ENCODE peak calls at places on chromosomes 2 and 18, in six cellular contexts. Y is brain microvascular endothelial cell, U is psoas muscle, H is heart right ventricle, B is gastrocnemius medialis, X is HL-60. P is an unnamed sample.
A peak's percentile ranks its signal among the peaks of the same experiment; 100 is the strongest.

GRCh38 chr18:58230438-58231179 is 186.6 kb downstream of the NEDD4L start:
- DNase-seq in Y (peak; percentile 29), U (no peak), H (no peak), B (no peak), X (no peak), P (no peak)

GRCh38 chr2:67255933-67256615 is 141.1 kb upstream of the ETAA1 start:
- DNase-seq in Y (peak; percentile 49), U (no peak), H (no peak), B (no peak), X (no peak), P (no peak)

GRCh38 chr2:46943881-46944798 is 28.5 kb upstream of the MCFD2 start:
- DNase-seq in Y (no peak), U (no peak), H (no peak), B (no peak), X (no peak), P (no peak)

GRCh38 chr2:216410550-216410949 is 1.7 kb upstream of the SMARCAL1 start:
- DNase-seq in Y (no peak), U (no peak), H (no peak), B (no peak), X (no peak), P (no peak)

GRCh38 chr2:54813584-54813983 is 90.1 kb downstream of the EML6 start:
- DNase-seq in Y (no peak), U (no peak), H (no peak), B (no peak), X (no peak), P (no peak)

GRCh38 chr18:5943514-5943913 is 48.2 kb upstream of the TMEM200C start:
- DNase-seq in Y (peak; percentile 16), U (no peak), H (no peak), B (no peak), X (no peak), P (no peak)

GRCh38 chr2:66925128-66925527 is 472.0 kb upstream of the ETAA1 start:
- DNase-seq in Y (no peak), U (no peak), H (no peak), B (no peak), X (no peak), P (no peak)

GRCh38 chr2:121345887-121346286 is 60.9 kb upstream of the TFCP2L1 start:
- DNase-seq in Y (no peak), U (no peak), H (no peak), B (peak; percentile 49), X (no peak), P (no peak)

GRCh38 chr2:225763711-225764110 is 364.2 kb downstream of the NYAP2 start:
- DNase-seq in Y (no peak), U (no peak), H (no peak), B (no peak), X (no peak), P (no peak)

GRCh38 chr2:148534416-148535205 is 109.9 kb upstream of the EPC2 start:
- DNase-seq in Y (no peak), U (peak; percentile 40), H (peak; percentile 42), B (no peak), X (no peak), P (peak; percentile 68)

GRCh38 chr2:36965751-36966369 is 476 bp downstream of the STRN start:
- DNase-seq in Y (no peak), U (no peak), H (no peak), B (peak; percentile 12), X (peak; percentile 28), P (peak; percentile 44)

GRCh38 chr2:237879058-237879430 is 19.6 kb downstream of the RAMP1 start:
- DNase-seq in Y (no peak), U (no peak), H (no peak), B (no peak), X (no peak), P (peak; percentile 7)

GRCh38 chr2:61244694-61245093 is 82.7 kb downstream of the C2orf74 start:
- DNase-seq in Y (no peak), U (no peak), H (no peak), B (no peak), X (no peak), P (no peak)

GRCh38 chr2:160943429-160943828 is 216.8 kb upstream of the TANK start:
- DNase-seq in Y (no peak), U (no peak), H (no peak), B (no peak), X (no peak), P (no peak)

GRCh38 chr2:174682578-174683391 is 81.5 kb downstream of the CHRNA1 start:
- DNase-seq in Y (peak; percentile 29), U (peak; percentile 75), H (peak; percentile 81), B (peak; percentile 6), X (peak; percentile 27), P (peak; percentile 88)

GRCh38 chr2:240560084-240560479 is at the start of gene DUSP28:
- DNase-seq in Y (peak; percentile 78), U (peak; percentile 95), H (peak; percentile 93), B (peak; percentile 86), X (peak; percentile 92), P (peak; percentile 90)

GRCh38 chr2:97673187-97673914 is 3.8 kb downstream of the C2orf92 start:
- DNase-seq in Y (peak; percentile 21), U (no peak), H (no peak), B (no peak), X (no peak), P (no peak)

GRCh38 chr2:241494311-241494908 is 14.0 kb downstream of the STK25 start:
- DNase-seq in Y (no peak), U (no peak), H (no peak), B (no peak), X (no peak), P (no peak)

GRCh38 chr2:196160101-196160500 is 11.3 kb downstream of the STK17B start:
- DNase-seq in Y (peak; percentile 92), U (no peak), H (no peak), B (no peak), X (peak; percentile 95), P (no peak)

GRCh38 chr2:179536185-179536584 is 271.6 kb upstream of the SESTD1 start:
- DNase-seq in Y (peak; percentile 38), U (peak; percentile 19), H (no peak), B (peak; percentile 18), X (no peak), P (peak; percentile 56)

GRCh38 chr2:218234487-218234886 is 17.5 kb downstream of the ARPC2 start:
- DNase-seq in Y (no peak), U (no peak), H (no peak), B (no peak), X (no peak), P (no peak)

GRCh38 chr2:200744252-200744651 is 67.5 kb upstream of the BZW1 start:
- DNase-seq in Y (no peak), U (no peak), H (no peak), B (no peak), X (no peak), P (no peak)

GRCh38 chr2:47559079-47559684 is 156.2 kb downstream of the MSH2 start:
- DNase-seq in Y (peak; percentile 12), U (no peak), H (no peak), B (no peak), X (no peak), P (no peak)

GRCh38 chr2:212958757-212959295 is 192.6 kb downstream of the IKZF2 start:
- DNase-seq in Y (peak; percentile 27), U (no peak), H (no peak), B (no peak), X (peak; percentile 13), P (no peak)

DNA sequence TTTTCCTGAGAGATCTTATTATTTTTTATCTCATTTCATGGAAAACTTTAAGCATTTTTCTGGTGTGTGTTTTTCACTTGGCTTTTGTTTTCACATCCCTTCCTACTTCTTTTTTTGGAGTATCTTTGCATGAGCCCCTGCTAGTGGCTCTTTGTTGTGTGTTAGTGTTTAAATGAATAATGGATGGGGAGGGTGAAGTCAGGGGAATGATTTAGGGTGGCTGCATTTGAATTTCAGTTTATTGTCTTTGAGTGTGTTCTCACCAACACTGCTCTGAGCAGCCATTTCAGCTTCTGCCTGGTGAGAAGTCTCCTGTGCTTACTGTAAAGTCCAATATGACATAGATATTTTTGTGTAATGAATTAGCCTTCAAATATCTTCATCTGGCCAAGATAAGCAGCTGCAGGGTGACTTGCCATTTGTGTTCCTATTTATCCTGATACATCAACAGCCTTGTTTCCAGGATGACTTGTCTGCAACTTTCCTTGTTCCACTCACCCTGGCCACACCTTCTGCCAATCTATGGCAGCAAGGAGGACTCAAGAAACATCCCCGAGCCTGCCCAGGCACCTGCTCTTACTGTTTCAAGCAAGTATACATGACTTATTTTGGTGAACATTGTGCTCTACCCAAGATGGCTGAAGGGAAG is 182.6 kb downstream of the PDE11A start:
- DNase-seq in Y (no peak), U (no peak), H (no peak), B (peak; percentile 61), X (no peak), P (no peak)
- H3K27ac ChIP-seq in Y (no peak overlapping the region), U (peak overlapping the region; percentile 74), H (no peak overlapping the region), B (peak overlapping the region; percentile 48), X (no peak overlapping the region), P (no peak overlapping the region)

DNA sequence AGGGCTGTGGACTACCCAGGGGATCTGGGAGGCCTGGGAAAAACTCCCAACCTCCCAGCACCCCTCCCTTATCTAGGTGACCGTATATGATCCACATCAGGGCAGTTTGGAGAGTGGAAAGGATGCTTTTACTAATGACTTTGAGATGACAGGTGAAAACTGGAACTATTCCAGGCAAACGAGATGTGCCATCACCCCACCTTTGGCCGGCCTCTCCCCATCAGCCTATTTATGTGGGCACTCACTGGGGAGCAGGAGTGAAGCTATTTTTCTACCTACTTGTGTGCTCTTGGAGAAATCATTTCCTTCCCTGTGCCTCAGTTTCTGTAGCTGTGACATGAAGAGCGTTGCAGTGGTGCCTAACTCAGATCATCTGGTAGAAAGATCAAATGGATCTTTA is 107.2 kb downstream of the SMAD7 start:
- DNase-seq in Y (no peak), U (no peak), H (no peak), B (no peak), X (no peak), P (peak; percentile 33)
- H3K27ac ChIP-seq in Y (no peak overlapping the region), U (peak overlapping the region; percentile 30), H (peak overlapping the region; percentile 61), B (no peak overlapping the region), X (no peak overlapping the region), P (peak overlapping the region; percentile 89)

GRCh38 chr2:183575481-183575880 is 451.2 kb downstream of the NUP35 start:
- DNase-seq in Y (no peak), U (no peak), H (no peak), B (no peak), X (no peak), P (no peak)

DNA sequence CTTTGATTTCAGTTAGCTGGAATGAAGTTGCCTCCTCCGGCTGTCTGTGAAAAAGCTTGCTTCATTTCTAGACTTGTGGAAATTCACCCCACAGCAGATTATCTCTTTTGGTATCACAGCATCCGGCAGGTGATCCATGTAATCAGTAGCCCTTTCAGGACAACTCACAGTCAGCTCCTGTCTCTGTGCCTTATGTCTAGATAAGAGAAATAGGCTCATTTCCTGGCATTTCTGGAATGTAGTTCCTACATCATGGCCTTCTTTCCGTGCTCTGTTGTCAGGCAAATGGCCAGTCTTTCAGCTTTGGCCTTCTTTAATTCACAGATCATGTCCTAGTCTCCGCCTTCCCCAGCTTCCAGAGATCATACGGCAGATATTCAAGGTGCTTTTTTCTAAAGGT is 455.4 kb downstream of the NUP35 start:
- DNase-seq in Y (peak; percentile 2), U (no peak), H (no peak), B (no peak), X (no peak), P (no peak)
- H3K27ac ChIP-seq in Y (no peak overlapping the region), U (no peak overlapping the region), H (no peak overlapping the region), B (no peak overlapping the region), X (no peak overlapping the region), P (no peak overlapping the region)

DNA sequence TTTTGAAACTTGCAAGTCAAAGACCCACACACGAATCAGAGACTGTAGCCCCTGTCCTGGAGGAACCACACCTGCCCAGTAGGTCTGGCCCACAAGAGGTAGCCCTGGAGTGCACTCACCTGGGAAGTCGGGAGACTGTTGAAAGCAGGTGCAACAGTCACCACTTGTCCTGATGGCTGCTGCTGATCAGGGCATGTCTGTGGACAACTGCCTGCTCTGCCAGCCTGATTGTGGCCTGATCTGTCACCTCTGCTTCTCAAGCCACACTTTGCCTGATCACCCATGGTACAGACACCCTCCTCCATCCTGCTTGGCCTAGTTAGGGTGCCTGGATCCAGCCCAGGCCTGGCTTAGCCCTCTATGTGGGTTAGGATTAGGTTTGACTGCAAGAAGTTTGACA is 105.0 kb upstream of the HAAO start:
- DNase-seq in Y (no peak), U (no peak), H (no peak), B (no peak), X (no peak), P (no peak)
- H3K27ac ChIP-seq in Y (no peak overlapping the region), U (no peak overlapping the region), H (no peak overlapping the region), B (no peak overlapping the region), X (no peak overlapping the region), P (peak overlapping the region; percentile 76)

P was measured in tibial artery.